ENCODE peak calls at places on chromosomes 6 and 20, in five cellular contexts. One of them, this sample, is unnamed.
A peak's percentile ranks its signal among the peaks of the same experiment; 100 is the strongest.

GRCh38 chr20:23111307-23111943 is 25.3 kb upstream of the CD93 start:
- DNase-seq in MM.1S: no peak
- DNase-seq in H9: no peak
- DNase-seq in HCT116: no peak
- DNase-seq in K562: no peak
- DNase-seq in this sample: no peak

GRCh38 chr6:3267162-3267561 is 8.4 kb downstream of the PSMG4 start:
- DNase-seq in MM.1S: no peak
- DNase-seq in H9: no peak
- DNase-seq in HCT116: no peak
- DNase-seq in K562: no peak
- DNase-seq in this sample: no peak

GRCh38 chr6:84791233-84791632 is 26.8 kb upstream of the TBX18 start:
- DNase-seq in H9: no peak
- DNase-seq in HCT116: no peak
- DNase-seq in MM.1S: peak; percentile 20
- DNase-seq in K562: peak; percentile 83
- DNase-seq in this sample: peak; percentile 33

GRCh38 chr6:44203955-44204354 is 12.8 kb upstream of the MYMX start:
- DNase-seq in MM.1S: no peak
- DNase-seq in HCT116: no peak
- DNase-seq in H9: no peak
- DNase-seq in K562: peak; percentile 58
- DNase-seq in this sample: no peak

GRCh38 chr20:39083781-39084180 is 121.6 kb downstream of the DHX35 start:
- DNase-seq in MM.1S: no peak
- DNase-seq in H9: no peak
- DNase-seq in K562: no peak
- DNase-seq in HCT116: no peak
- DNase-seq in this sample: no peak

GRCh38 chr20:4814696-4815252 is 93.1 kb downstream of the PRND start:
- DNase-seq in H9: no peak
- DNase-seq in MM.1S: peak; percentile 11
- DNase-seq in K562: no peak
- DNase-seq in HCT116: no peak
- DNase-seq in this sample: no peak

GRCh38 chr6:129015721-129016120 is 132.8 kb downstream of the LAMA2 start:
- DNase-seq in HCT116: no peak
- DNase-seq in K562: no peak
- DNase-seq in H9: no peak
- DNase-seq in MM.1S: no peak
- DNase-seq in this sample: no peak

GRCh38 chr6:27474672-27475071 is 1.8 kb upstream of the ZNF184 start:
- DNase-seq in MM.1S: no peak
- DNase-seq in H9: no peak
- DNase-seq in K562: no peak
- DNase-seq in HCT116: no peak
- DNase-seq in this sample: no peak

GRCh38 chr20:59023616-59024015 is 4.4 kb downstream of the TUBB1 start:
- DNase-seq in MM.1S: no peak
- DNase-seq in HCT116: no peak
- DNase-seq in K562: no peak
- DNase-seq in H9: no peak
- DNase-seq in this sample: no peak
- H4K20me1 ChIP-seq in MM.1S: peaks cover 17% of the 10 kb centered on the region
- H4K20me1 ChIP-seq in HCT116: peaks cover 21% of the 10 kb centered on the region
- H4K20me1 ChIP-seq in K562: no peaks in the 10 kb centered on the region
- H4K20me1 ChIP-seq in H9: no peaks in the 10 kb centered on the region
- H4K20me1 ChIP-seq in this sample: peaks cover under 1% of the 10 kb centered on the region

DNA sequence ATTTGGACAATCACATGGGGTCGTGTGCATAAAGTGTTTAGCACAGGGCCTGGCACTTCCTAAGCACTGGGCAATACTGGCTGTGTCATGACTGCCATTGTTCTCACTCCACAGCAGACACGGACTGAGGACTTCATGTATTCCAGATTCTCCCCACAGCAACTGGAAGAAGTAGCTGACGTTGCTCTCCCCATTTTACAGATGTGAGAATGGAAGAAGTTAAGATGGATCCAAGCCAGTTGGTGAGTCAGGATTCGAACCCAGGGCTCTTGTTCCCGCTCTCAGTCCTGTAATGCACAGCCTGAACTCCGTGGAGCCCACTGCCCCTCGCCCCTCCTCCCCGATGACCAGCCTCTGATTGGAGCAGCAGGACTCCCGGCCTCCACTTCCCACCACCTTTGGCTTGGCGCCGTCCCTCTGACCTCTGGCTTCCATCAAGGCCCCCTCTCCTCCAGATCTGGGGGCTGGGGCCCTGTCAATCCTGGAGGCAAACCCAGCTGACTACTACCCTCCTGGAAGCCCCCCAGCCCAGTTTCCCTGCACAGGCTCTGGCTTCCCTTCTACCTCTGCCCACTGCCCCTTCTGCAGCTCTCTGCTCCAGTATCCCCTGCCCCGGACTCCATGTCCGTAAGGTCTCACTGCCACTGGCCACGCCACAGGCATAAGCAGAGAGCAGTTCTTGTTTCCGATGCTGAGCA is 12.7 kb downstream of the NOL4L start:
- DNase-seq in HCT116: no peak
- DNase-seq in MM.1S: no peak
- DNase-seq in K562: no peak
- DNase-seq in H9: no peak
- DNase-seq in this sample: no peak
- H4K20me1 ChIP-seq in HCT116: no peaks in the 10 kb centered on the region
- H4K20me1 ChIP-seq in MM.1S: no peaks in the 10 kb centered on the region
- H4K20me1 ChIP-seq in K562: no peaks in the 10 kb centered on the region
- H4K20me1 ChIP-seq in H9: no peaks in the 10 kb centered on the region
- H4K20me1 ChIP-seq in this sample: no peaks in the 10 kb centered on the region

GRCh38 chr20:62137092-62137384 is 6.2 kb downstream of the PSMA7 start:
- DNase-seq in HCT116: no peak
- DNase-seq in H9: no peak
- DNase-seq in K562: no peak
- DNase-seq in MM.1S: no peak
- DNase-seq in this sample: no peak

GRCh38 chr20:62137478-62138203 is 5.6 kb downstream of the PSMA7 start:
- DNase-seq in MM.1S: no peak
- DNase-seq in H9: no peak
- DNase-seq in HCT116: no peak
- DNase-seq in K562: no peak
- DNase-seq in this sample: no peak

GRCh38 chr20:62135573-62136266 is 7.5 kb downstream of the PSMA7 start:
- DNase-seq in K562: no peak
- DNase-seq in H9: no peak
- DNase-seq in MM.1S: no peak
- DNase-seq in HCT116: no peak
- DNase-seq in this sample: no peak

GRCh38 chr20:62138204-62138543 is 5.0 kb downstream of the PSMA7 start:
- DNase-seq in K562: no peak
- DNase-seq in MM.1S: no peak
- DNase-seq in H9: no peak
- DNase-seq in HCT116: no peak
- DNase-seq in this sample: no peak

DNA sequence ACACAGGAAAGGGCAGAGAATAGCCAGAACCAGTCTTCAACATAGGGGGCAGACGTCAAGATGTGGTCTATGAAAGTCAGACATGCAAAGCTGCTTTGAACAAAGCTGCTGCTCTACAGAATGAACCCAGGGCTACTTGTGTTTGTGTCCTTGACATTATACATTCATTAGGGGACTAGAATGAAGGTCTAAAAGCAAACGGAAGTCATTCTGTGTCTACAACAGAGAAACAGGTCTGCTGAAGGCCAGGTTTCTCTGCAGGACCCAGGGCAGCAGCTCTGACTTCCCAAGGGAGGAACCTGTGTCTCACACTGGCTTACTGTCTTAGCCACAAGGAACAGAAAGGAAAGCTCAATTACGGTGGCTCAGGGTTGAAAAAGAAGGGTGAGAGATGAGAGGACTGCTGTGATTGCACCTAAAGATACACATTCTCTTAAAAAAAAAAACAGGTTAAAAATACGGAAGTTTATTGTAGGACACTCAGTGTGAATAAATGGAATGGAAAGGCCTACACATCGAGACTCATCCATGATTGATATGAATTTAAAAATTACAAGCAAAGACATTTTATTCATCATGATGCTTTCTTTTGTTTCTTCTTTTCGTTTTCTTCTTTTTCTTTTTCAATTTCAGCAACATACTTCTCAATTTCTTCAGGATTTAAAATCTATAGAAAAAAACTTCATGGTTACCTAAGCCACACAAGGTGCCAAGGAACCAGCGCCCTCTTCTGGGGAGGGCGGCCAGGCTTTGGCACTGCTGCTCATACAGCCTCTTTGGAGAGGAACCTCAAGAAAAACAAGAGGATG is 6.7 kb downstream of the PSMA7 start:
- DNase-seq in K562: peak; percentile 74
- DNase-seq in HCT116: peak; percentile 44
- DNase-seq in H9: peak; percentile 70
- DNase-seq in MM.1S: peak; percentile 75
- DNase-seq in this sample: peak; percentile 43
- H4K20me1 ChIP-seq in K562: peaks cover 32% of the 10 kb centered on the region
- H4K20me1 ChIP-seq in HCT116: peaks cover 15% of the 10 kb centered on the region
- H4K20me1 ChIP-seq in H9: no peaks in the 10 kb centered on the region
- H4K20me1 ChIP-seq in MM.1S: peaks cover 21% of the 10 kb centered on the region
- H4K20me1 ChIP-seq in this sample: peaks cover 6% of the 10 kb centered on the region

GRCh38 chr6:15340105-15340601 is 94.3 kb downstream of the JARID2 start:
- DNase-seq in K562: no peak
- DNase-seq in HCT116: no peak
- DNase-seq in H9: no peak
- DNase-seq in MM.1S: no peak
- DNase-seq in this sample: no peak
- H4K20me1 ChIP-seq in K562: peaks cover 45% of the 10 kb centered on the region
- H4K20me1 ChIP-seq in HCT116: no peaks in the 10 kb centered on the region
- H4K20me1 ChIP-seq in H9: no peaks in the 10 kb centered on the region
- H4K20me1 ChIP-seq in MM.1S: peaks cover 9% of the 10 kb centered on the region
- H4K20me1 ChIP-seq in this sample: no peaks in the 10 kb centered on the region

GRCh38 chr6:38141045-38141444 is 321.5 kb downstream of the ZFAND3 start:
- DNase-seq in HCT116: no peak
- DNase-seq in H9: no peak
- DNase-seq in MM.1S: no peak
- DNase-seq in K562: no peak
- DNase-seq in this sample: no peak

GRCh38 chr6:38143191-38144154 is 323.9 kb downstream of the ZFAND3 start:
- DNase-seq in MM.1S: no peak
- DNase-seq in K562: no peak
- DNase-seq in H9: no peak
- DNase-seq in HCT116: no peak
- DNase-seq in this sample: peak; percentile 39

GRCh38 chr6:38144365-38144764 is 324.8 kb downstream of the ZFAND3 start:
- DNase-seq in H9: no peak
- DNase-seq in K562: no peak
- DNase-seq in MM.1S: no peak
- DNase-seq in HCT116: no peak
- DNase-seq in this sample: no peak

GRCh38 chr6:38141716-38142115 is 322.2 kb downstream of the ZFAND3 start:
- DNase-seq in K562: no peak
- DNase-seq in HCT116: no peak
- DNase-seq in H9: no peak
- DNase-seq in MM.1S: no peak
- DNase-seq in this sample: no peak

GRCh38 chr6:38142178-38142902 is 322.8 kb downstream of the ZFAND3 start:
- DNase-seq in MM.1S: no peak
- DNase-seq in HCT116: no peak
- DNase-seq in H9: no peak
- DNase-seq in K562: no peak
- DNase-seq in this sample: no peak
- H4K20me1 ChIP-seq in MM.1S: no peaks in the 10 kb centered on the region
- H4K20me1 ChIP-seq in HCT116: no peaks in the 10 kb centered on the region
- H4K20me1 ChIP-seq in H9: no peaks in the 10 kb centered on the region
- H4K20me1 ChIP-seq in K562: peaks cover 30% of the 10 kb centered on the region
- H4K20me1 ChIP-seq in this sample: no peaks in the 10 kb centered on the region

GRCh38 chr6:45500924-45501816 is 123.4 kb upstream of the SUPT3H start:
- DNase-seq in K562: peak; percentile 67
- DNase-seq in MM.1S: no peak
- DNase-seq in H9: peak; percentile 75
- DNase-seq in HCT116: peak; percentile 58
- DNase-seq in this sample: no peak
- H4K20me1 ChIP-seq in K562: no peaks in the 10 kb centered on the region
- H4K20me1 ChIP-seq in MM.1S: no peaks in the 10 kb centered on the region
- H4K20me1 ChIP-seq in H9: no peaks in the 10 kb centered on the region
- H4K20me1 ChIP-seq in HCT116: no peaks in the 10 kb centered on the region
- H4K20me1 ChIP-seq in this sample: no peaks in the 10 kb centered on the region

GRCh38 chr6:149325648-149326236 is 8.2 kb downstream of the TAB2 start:
- DNase-seq in HCT116: no peak
- DNase-seq in H9: no peak
- DNase-seq in MM.1S: no peak
- DNase-seq in K562: no peak
- DNase-seq in this sample: no peak
- H4K20me1 ChIP-seq in HCT116: peaks cover 8% of the 10 kb centered on the region
- H4K20me1 ChIP-seq in H9: no peaks in the 10 kb centered on the region
- H4K20me1 ChIP-seq in MM.1S: no peaks in the 10 kb centered on the region
- H4K20me1 ChIP-seq in K562: peaks cover 12% of the 10 kb centered on the region
- H4K20me1 ChIP-seq in this sample: no peaks in the 10 kb centered on the region